ENCODE peak calls at places on chromosomes 16 and 17, in five cellular contexts. X is NAMALWA, Z is Calu3, N is skeletal muscle cell, B is T47D. L is an unnamed sample.

GRCh38 chr17:17395246-17395802 is 81.5 kb upstream of the MED9 start:
- DNase-seq in X (no peak), Z (no peak), N (no peak), B (no peak), L (no peak)

GRCh38 chr17:48066656-48067055 is 18.5 kb downstream of the NFE2L1 start:
- DNase-seq in X (no peak), Z (no peak), N (no peak), B (no peak), L (no peak)

GRCh38 chr16:62540496-62540895 is 504.3 kb upstream of the CDH8 start:
- DNase-seq in X (no peak), Z (no peak), N (no peak), B (no peak), L (no peak)

GRCh38 chr16:85465328-85466307 is 147.5 kb upstream of the GSE1 start:
- DNase-seq in X (no peak), Z (no peak), N (peak), B (peak), L (no peak)

GRCh38 chr16:4342866-4343744 is 8.0 kb downstream of the PAM16 start:
- DNase-seq in X (no peak), Z (no peak), N (no peak), B (no peak), L (no peak)

GRCh38 chr17:71494456-71494855 is 626.4 kb upstream of the SOX9 start:
- DNase-seq in X (no peak), Z (no peak), N (no peak), B (no peak), L (no peak)

GRCh38 chr17:27489045-27489715 is 32.9 kb downstream of the KSR1 start:
- DNase-seq in X (no peak), Z (peak), N (no peak), B (no peak), L (peak)

GRCh38 chr17:81028506-81028858 is 6.5 kb upstream of the BAIAP2 start:
- DNase-seq in X (no peak), Z (no peak), N (no peak), B (no peak), L (no peak)